ENCODE peak calls at places on chromosome 9, in four cellular contexts. Y, Q, I and T are unnamed samples.

GRCh38 chr9:79764377-79764776 is 192.6 kb downstream of the TLE4 start:
- DNase-seq in I (no peak), Y (no peak), Q (no peak), T (no peak)

GRCh38 chr9:37522971-37523370 is 37.2 kb downstream of the POLR1E start:
- DNase-seq in I (no peak), Q (no peak), Y (no peak), T (no peak)

GRCh38 chr9:95182854-95183563 is 134.5 kb downstream of the FANCC start:
- DNase-seq in Q (no peak), Y (no peak), I (no peak), T (no peak)

GRCh38 chr9:99130069-99130468 is 25.2 kb downstream of the TGFBR1 start:
- DNase-seq in I (no peak), Y (no peak), Q (peak), T (no peak)

GRCh38 chr9:21585756-21586752 is 103.9 kb upstream of the IFNE start:
- DNase-seq in Q (no peak), I (no peak), Y (no peak), T (no peak)

GRCh38 chr9:346114-346513 is 131.4 kb downstream of the DOCK8 start:
- DNase-seq in Y (no peak), I (no peak), Q (no peak), T (no peak)

GRCh38 chr9:37251452-37251851 is 131.1 kb downstream of the ZCCHC7 start:
- DNase-seq in Y (no peak), I (no peak), Q (no peak), T (no peak)

GRCh38 chr9:19936598-19936997 is 147.8 kb upstream of the SLC24A2 start:
- DNase-seq in I (no peak), Y (no peak), Q (no peak), T (no peak)

GRCh38 chr9:22829236-22829635 is 382.6 kb downstream of the DMRTA1 start:
- DNase-seq in Y (no peak), Q (no peak), I (no peak), T (no peak)

GRCh38 chr9:8907863-8908262 is 1108.3 kb upstream of the DMAC1 start:
- DNase-seq in I (no peak), Y (no peak), Q (no peak), T (no peak)

GRCh38 chr9:114958021-114958846 is 27.8 kb upstream of the TNFSF8 start:
- DNase-seq in Q (peak), I (peak), Y (no peak), T (no peak)

GRCh38 chr9:98909935-98910334 is 33.8 kb upstream of the COL15A1 start:
- DNase-seq in Y (no peak), Q (no peak), I (no peak), T (no peak)

GRCh38 chr9:117516676-117517632 is 102.1 kb upstream of the ASTN2 start:
- DNase-seq in Y (no peak), I (no peak), Q (no peak), T (no peak)

GRCh38 chr9:98097836-98098235 is 21.2 kb downstream of the TRIM14 start:
- DNase-seq in Q (no peak), I (no peak), Y (no peak), T (no peak)

GRCh38 chr9:137544176-137544755 is 5.9 kb downstream of the PNPLA7 start:
- DNase-seq in I (no peak), Q (no peak), Y (no peak), T (no peak)

GRCh38 chr9:134253596-134254205 is 72.6 kb upstream of the RXRA start:
- DNase-seq in Q (no peak), Y (no peak), I (no peak), T (no peak)